ENCODE peak calls at places on chromosomes 16 and 17, in eight cellular contexts. M is endothelial cell of umbilical vein, N is Panc1, R is GM12878, I is breast epithelium, Y is GM23338, Q is sigmoid colon, Z is stomach. U is an unnamed sample.

GRCh38 chr16:48435906-48436305 is 50.7 kb upstream of the SIAH1 start:
- DNase-seq in M (no peak), N (no peak), R (no peak), I (no peak), Y (no peak), Q (no peak), Z (no peak), U (no peak)

GRCh38 chr17:77602062-77602746 is 356.3 kb upstream of the TNRC6C start:
- DNase-seq in M (no peak), N (no peak), R (no peak), I (no peak), Y (no peak), Q (peak), Z (peak), U (peak)

GRCh38 chr17:68821860-68822693 is 133.1 kb downstream of the ABCA8 start:
- DNase-seq in M (peak), N (peak), R (no peak), I (no peak), Y (no peak), Q (no peak), Z (no peak), U (no peak)

GRCh38 chr16:339680-340079 is 12.8 kb downstream of the AXIN1 start:
- DNase-seq in M (no peak), N (no peak), R (no peak), I (no peak), Y (no peak), Q (no peak), Z (no peak), U (no peak)

GRCh38 chr16:48353565-48354163 is 31.5 kb downstream of the SIAH1 start:
- DNase-seq in M (peak), N (peak), R (peak), I (no peak), Y (peak), Q (peak), Z (peak), U (no peak)

GRCh38 chr16:11783319-11784047 is 13.6 kb downstream of the ZC3H7A start:
- DNase-seq in M (peak), N (no peak), R (peak), I (no peak), Y (no peak), Q (no peak), Z (no peak), U (no peak)

GRCh38 chr16:88504489-88505404 is 51.7 kb downstream of the ZFPM1 start:
- DNase-seq in M (no peak), N (no peak), R (no peak), I (no peak), Y (no peak), Q (no peak), Z (peak), U (no peak)

GRCh38 chr17:65473985-65474384 is 87.5 kb downstream of the AXIN2 start:
- DNase-seq in M (no peak), N (no peak), R (no peak), I (no peak), Y (no peak), Q (no peak), Z (no peak), U (no peak)

GRCh38 chr17:39939588-39940419 is 12.3 kb downstream of the LRRC3C start:
- DNase-seq in M (peak), N (no peak), R (peak), I (no peak), Y (peak), Q (no peak), Z (no peak), U (no peak)

DNA sequence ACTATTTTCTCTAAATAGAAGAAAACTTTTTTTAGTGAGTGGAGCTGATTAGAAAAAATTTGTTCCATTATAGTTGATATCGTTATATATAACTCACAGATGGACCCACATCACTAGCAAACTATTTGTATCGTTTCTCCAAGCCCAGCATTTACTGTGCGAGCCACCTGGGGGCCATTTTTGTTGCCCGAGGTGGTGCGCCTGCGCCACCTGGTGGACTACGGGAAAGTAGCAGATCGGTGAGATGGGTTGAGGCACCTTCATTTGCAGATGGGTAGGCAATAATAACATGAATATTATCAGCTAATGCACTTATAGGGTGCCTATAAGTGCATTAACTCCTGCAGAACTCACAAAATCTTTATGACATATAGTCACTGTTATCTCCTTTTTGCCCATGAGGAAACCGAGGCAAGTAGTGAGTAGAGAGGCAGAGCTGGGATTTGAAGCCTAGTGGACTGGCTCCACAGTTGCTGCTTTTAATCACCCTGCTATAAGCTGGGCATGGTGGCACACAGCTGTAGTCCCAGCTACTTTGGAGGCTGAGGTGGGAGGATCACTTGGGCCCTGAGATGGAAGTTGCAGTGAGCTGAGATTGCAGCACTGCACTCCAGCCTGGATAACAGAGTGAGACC is 23.2 kb upstream of the NTN1 start:
- DNase-seq in M (peak), N (peak), R (peak), I (peak), Y (peak), Q (no peak), Z (peak), U (no peak)
- TF ChIP-seq POLR2AphosphoS5 in M (no peak), N (no peak), R (no peak), I (no peak), Y (no peak), Q (no peak), Z (no peak), U (no peak)

DNA sequence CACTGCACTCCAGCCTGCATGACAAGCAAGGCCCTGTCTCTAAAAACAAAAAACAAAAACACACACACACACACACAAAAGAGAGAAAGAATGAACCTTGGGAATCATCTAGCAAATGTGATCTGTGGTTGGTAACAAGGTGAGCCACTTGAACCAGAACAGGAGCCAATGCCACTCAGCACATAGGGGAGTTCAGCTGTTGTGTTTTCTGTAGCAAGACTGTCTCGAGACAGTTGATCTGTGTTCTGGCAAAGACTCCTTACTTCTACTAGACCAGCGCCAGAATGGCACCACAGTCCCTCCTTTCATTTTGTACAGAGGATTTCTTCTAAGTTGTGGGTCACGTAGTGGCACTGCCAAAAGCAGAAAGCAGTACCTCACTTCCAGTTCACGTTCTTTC is 20.7 kb downstream of the ATP2A1 start:
- DNase-seq in M (no peak), N (no peak), R (no peak), I (no peak), Y (no peak), Q (no peak), Z (no peak), U (no peak)
- TF ChIP-seq CTCF in M (no peak), N (no peak), R (no peak), I (no peak), Y (no peak), Q (no peak), Z (no peak), U (no peak)

GRCh38 chr16:50313596-50314483 is 47.5 kb downstream of the ADCY7 start:
- DNase-seq in M (peak), N (no peak), R (no peak), I (no peak), Y (no peak), Q (peak), Z (peak), U (peak)
- TF ChIP-seq POLR2AphosphoS5 in M (no peak), N (no peak), R (no peak), I (no peak), Y (no peak), Q (no peak), Z (no peak), U (peak)

GRCh38 chr17:32769846-32770245 is 107.1 kb downstream of the MYO1D start:
- DNase-seq in M (no peak), N (no peak), R (no peak), I (no peak), Y (peak), Q (no peak), Z (no peak), U (no peak)
- TF ChIP-seq CTCF in M (no peak), N (peak), R (no peak), I (no peak), Y (peak), Q (no peak), Z (no peak), U (no peak)

GRCh38 chr17:76255801-76256429 is 9.2 kb upstream of the UBALD2 start:
- DNase-seq in M (no peak), N (no peak), R (no peak), I (no peak), Y (no peak), Q (peak), Z (no peak), U (no peak)
- TF ChIP-seq POLR2AphosphoS5 in M (no peak), N (no peak), R (no peak), I (no peak), Y (no peak), Q (no peak), Z (no peak), U (no peak)

GRCh38 chr16:81539009-81539820 is 94.6 kb downstream of the CMIP start:
- DNase-seq in M (no peak), N (no peak), R (no peak), I (no peak), Y (no peak), Q (no peak), Z (no peak), U (no peak)

GRCh38 chr16:81535679-81536360 is 91.2 kb downstream of the CMIP start:
- DNase-seq in M (no peak), N (no peak), R (no peak), I (no peak), Y (no peak), Q (no peak), Z (no peak), U (no peak)

GRCh38 chr16:81541314-81541713 is 96.7 kb downstream of the CMIP start:
- DNase-seq in M (no peak), N (no peak), R (no peak), I (no peak), Y (no peak), Q (no peak), Z (no peak), U (no peak)

GRCh38 chr16:81536648-81537047 is 92.0 kb downstream of the CMIP start:
- DNase-seq in M (no peak), N (no peak), R (no peak), I (no peak), Y (no peak), Q (no peak), Z (no peak), U (no peak)

DNA sequence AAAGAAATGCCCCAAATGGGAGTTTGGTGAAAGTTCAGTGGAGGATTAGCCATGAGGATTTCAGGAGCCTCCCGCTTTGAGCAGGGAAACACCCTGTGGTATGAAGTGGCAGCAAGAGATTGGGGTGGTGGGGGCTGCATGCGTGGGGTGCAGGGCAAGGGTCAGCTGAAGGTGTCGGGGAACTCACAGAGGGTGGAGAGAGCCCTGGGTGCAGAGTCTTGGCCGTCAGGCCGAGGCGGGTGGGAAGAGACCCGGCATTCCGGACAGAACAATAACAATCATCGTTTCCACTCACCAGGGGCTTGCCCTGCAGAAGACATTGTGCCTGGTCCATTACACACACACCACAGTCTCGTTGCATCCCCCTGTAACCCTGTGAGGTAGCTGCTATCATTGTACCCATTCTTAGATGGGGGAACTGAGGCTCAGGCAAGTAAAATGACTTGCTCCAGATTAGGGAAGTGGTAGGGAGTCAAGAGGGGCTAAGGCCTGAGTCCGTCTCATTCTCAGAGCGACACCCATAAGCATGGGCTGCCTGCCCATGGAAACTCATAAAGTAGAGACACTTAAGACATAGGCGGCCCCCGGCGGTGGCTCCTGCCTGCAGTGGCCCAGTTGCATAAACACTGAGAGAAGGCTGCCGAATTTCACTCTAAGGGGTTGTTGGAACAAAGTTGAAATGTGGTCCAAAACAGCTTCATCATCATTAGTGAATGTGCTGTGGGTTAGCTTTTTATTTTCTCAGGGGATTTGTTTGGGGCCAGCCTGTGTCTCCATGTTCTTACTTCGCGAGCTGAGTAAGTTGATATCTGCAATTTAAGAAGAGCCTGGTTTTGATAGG is 93.3 kb downstream of the CMIP start:
- DNase-seq in M (no peak), N (no peak), R (no peak), I (no peak), Y (no peak), Q (no peak), Z (no peak), U (no peak)
- TF ChIP-seq CTCF in M (no peak), N (no peak), R (no peak), I (no peak), Y (no peak), Q (no peak), Z (no peak), U (no peak)

GRCh38 chr17:48506246-48506645 is 24.6 kb downstream of the HOXB1 start:
- DNase-seq in M (no peak), N (no peak), R (no peak), I (no peak), Y (no peak), Q (no peak), Z (no peak), U (no peak)

GRCh38 chr17:48502901-48503300 is 27.9 kb downstream of the HOXB1 start:
- DNase-seq in M (no peak), N (no peak), R (no peak), I (no peak), Y (no peak), Q (no peak), Z (no peak), U (no peak)

GRCh38 chr17:48504953-48505352 is 25.9 kb downstream of the HOXB1 start:
- DNase-seq in M (no peak), N (no peak), R (no peak), I (no peak), Y (no peak), Q (no peak), Z (no peak), U (no peak)

GRCh38 chr17:48503747-48504146 is 27.1 kb downstream of the HOXB1 start:
- DNase-seq in M (no peak), N (no peak), R (no peak), I (no peak), Y (no peak), Q (no peak), Z (no peak), U (no peak)

DNA sequence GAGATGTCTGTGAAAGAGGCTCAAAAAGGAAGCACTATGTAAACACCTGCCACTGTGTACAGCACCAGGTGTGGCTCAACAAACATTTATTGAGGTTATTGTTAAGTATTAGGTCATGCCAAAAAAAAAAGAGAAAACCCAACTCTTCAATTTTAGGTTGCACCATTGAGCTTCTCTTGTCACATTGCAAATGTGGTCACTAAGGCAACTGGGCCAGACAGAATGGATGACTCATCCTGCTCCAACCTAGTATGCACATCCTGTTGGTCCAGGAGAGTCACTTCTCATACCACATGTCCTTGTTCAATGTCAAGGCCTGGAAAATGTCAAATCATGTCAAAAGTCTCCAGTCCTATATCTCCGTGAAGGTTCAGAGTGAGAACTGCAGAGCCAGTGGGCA is 25.0 kb downstream of the HOXB1 start:
- DNase-seq in M (peak), N (no peak), R (peak), I (no peak), Y (no peak), Q (no peak), Z (no peak), U (no peak)
- TF ChIP-seq POLR2AphosphoS5 in M (no peak), N (no peak), R (no peak), I (no peak), Y (no peak), Q (peak), Z (no peak), U (no peak)

GRCh38 chr17:78823282-78824046 is 17.1 kb downstream of the USP36 start:
- DNase-seq in M (no peak), N (no peak), R (no peak), I (no peak), Y (no peak), Q (no peak), Z (no peak), U (no peak)
- TF ChIP-seq CTCF in M (no peak), N (no peak), R (no peak), I (no peak), Y (peak), Q (no peak), Z (no peak), U (no peak)

GRCh38 chr16:66921758-66922450 is 3.2 kb upstream of the CDH16 start:
- DNase-seq in M (no peak), N (no peak), R (no peak), I (no peak), Y (peak), Q (no peak), Z (no peak), U (no peak)

GRCh38 chr16:66923866-66924265 is 1.5 kb downstream of the RRAD start:
- DNase-seq in M (no peak), N (no peak), R (no peak), I (no peak), Y (no peak), Q (no peak), Z (no peak), U (no peak)

GRCh38 chr16:66925322-66925840 is at the start of gene RRAD:
- DNase-seq in M (peak), N (no peak), R (no peak), I (no peak), Y (peak), Q (peak), Z (no peak), U (no peak)

GRCh38 chr16:66924527-66925321 is 611 bp downstream of the RRAD start:
- DNase-seq in M (no peak), N (no peak), R (no peak), I (no peak), Y (peak), Q (no peak), Z (peak), U (no peak)

GRCh38 chr16:66923247-66923851 is 2.0 kb downstream of the RRAD start:
- DNase-seq in M (no peak), N (no peak), R (no peak), I (no peak), Y (no peak), Q (peak), Z (no peak), U (no peak)
- TF ChIP-seq POLR2AphosphoS5 in M (no peak), N (no peak), R (no peak), I (no peak), Y (no peak), Q (peak), Z (no peak), U (peak)

GRCh38 chr17:48262982-48263586 is 155.5 kb downstream of the SNX11 start:
- DNase-seq in M (peak), N (no peak), R (no peak), I (no peak), Y (no peak), Q (no peak), Z (no peak), U (no peak)
- TF ChIP-seq CTCF in M (peak), N (peak), R (peak), I (no peak), Y (peak), Q (no peak), Z (no peak), U (no peak)